ENCODE peak calls at places on chromosome 4, in eight cellular contexts. H, K, R, W, B, X, V and C are unnamed samples.

GRCh38 chr4:129498626-129499025 is 402.7 kb downstream of the C4orf33 start:
- DNase-seq in H (no peak), K (no peak), R (no peak), W (no peak), B (no peak), X (no peak), V (no peak), C (no peak)

GRCh38 chr4:174120446-174121142 is 162.9 kb downstream of the FBXO8 start:
- DNase-seq in H (peak), K (peak), R (peak), W (no peak), B (peak), X (peak), V (peak), C (no peak)

GRCh38 chr4:152460488-152460887 is 75.4 kb downstream of the FBXW7 start:
- DNase-seq in H (peak), K (no peak), R (peak), W (no peak), B (peak), X (no peak), V (no peak), C (no peak)

GRCh38 chr4:156390599-156391296 is 437.1 kb upstream of the CTSO start:
- DNase-seq in H (no peak), K (no peak), R (no peak), W (no peak), B (no peak), X (no peak), V (no peak), C (no peak)

GRCh38 chr4:30952526-30953219 is 232.5 kb downstream of the PCDH7 start:
- DNase-seq in H (no peak), K (no peak), R (no peak), W (no peak), B (peak), X (no peak), V (no peak), C (no peak)

GRCh38 chr4:72489267-72489666 is 79.8 kb downstream of the ADAMTS3 start:
- DNase-seq in H (no peak), K (no peak), R (no peak), W (no peak), B (peak), X (no peak), V (no peak), C (no peak)

GRCh38 chr4:10074767-10075105 is 41.9 kb downstream of the WDR1 start:
- DNase-seq in H (no peak), K (no peak), R (peak), W (no peak), B (peak), X (peak), V (no peak), C (peak)

GRCh38 chr4:40953253-40954118 is 203.7 kb downstream of the NSUN7 start:
- DNase-seq in H (no peak), K (no peak), R (no peak), W (no peak), B (no peak), X (no peak), V (no peak), C (no peak)

GRCh38 chr4:13963601-13964000 is 336.1 kb upstream of the BOD1L1 start:
- DNase-seq in H (no peak), K (no peak), R (no peak), W (no peak), B (no peak), X (no peak), V (no peak), C (no peak)

GRCh38 chr4:74625981-74626380 is 168.3 kb downstream of the BTC start:
- DNase-seq in H (no peak), K (no peak), R (no peak), W (no peak), B (no peak), X (no peak), V (no peak), C (no peak)

GRCh38 chr4:93814722-93815121 is 13.8 kb upstream of the ATOH1 start:
- DNase-seq in H (no peak), K (no peak), R (no peak), W (no peak), B (no peak), X (peak), V (no peak), C (no peak)

GRCh38 chr4:6953751-6954380 is 44.2 kb downstream of the TBC1D14 start:
- DNase-seq in H (no peak), K (peak), R (peak), W (peak), B (no peak), X (peak), V (peak), C (peak)

GRCh38 chr4:11404431-11404830 is 24.3 kb downstream of the HS3ST1 start:
- DNase-seq in H (no peak), K (no peak), R (no peak), W (no peak), B (no peak), X (no peak), V (no peak), C (no peak)

GRCh38 chr4:168879178-168879577 is 130.9 kb downstream of the CBR4 start:
- DNase-seq in H (no peak), K (no peak), R (no peak), W (no peak), B (no peak), X (no peak), V (no peak), C (no peak)

GRCh38 chr4:37389967-37390580 is 145.5 kb downstream of the NWD2 start:
- DNase-seq in H (peak), K (peak), R (peak), W (no peak), B (peak), X (no peak), V (no peak), C (no peak)

GRCh38 chr4:189143255-189143654 is 797.4 kb upstream of the FRG1 start:
- DNase-seq in H (no peak), K (no peak), R (no peak), W (no peak), B (peak), X (no peak), V (no peak), C (no peak)

GRCh38 chr4:156247470-156247869 is 293.8 kb upstream of the CTSO start:
- DNase-seq in H (no peak), K (no peak), R (no peak), W (no peak), B (no peak), X (no peak), V (no peak), C (no peak)

GRCh38 chr4:120922390-120923200 is at the start of gene PRDM5:
- DNase-seq in H (no peak), K (peak), R (no peak), W (no peak), B (peak), X (peak), V (peak), C (peak)
- TF ChIP-seq CTCF in H (no peak), K (peak), R (no peak), W (no peak), B (no peak), X (peak), V (peak), C (no peak)

GRCh38 chr4:153771058-153771457 is 11.2 kb upstream of the RNF175 start:
- DNase-seq in H (no peak), K (no peak), R (no peak), W (no peak), B (no peak), X (no peak), V (no peak), C (no peak)

GRCh38 chr4:153763404-153763803 is 3.6 kb upstream of the RNF175 start:
- DNase-seq in H (no peak), K (no peak), R (peak), W (no peak), B (no peak), X (no peak), V (no peak), C (no peak)

GRCh38 chr4:153764611-153765368 is 5.0 kb upstream of the RNF175 start:
- DNase-seq in H (no peak), K (no peak), R (no peak), W (no peak), B (no peak), X (no peak), V (no peak), C (no peak)

GRCh38 chr4:153766758-153767157 is 6.9 kb upstream of the RNF175 start:
- DNase-seq in H (no peak), K (no peak), R (no peak), W (no peak), B (no peak), X (no peak), V (no peak), C (no peak)

DNA sequence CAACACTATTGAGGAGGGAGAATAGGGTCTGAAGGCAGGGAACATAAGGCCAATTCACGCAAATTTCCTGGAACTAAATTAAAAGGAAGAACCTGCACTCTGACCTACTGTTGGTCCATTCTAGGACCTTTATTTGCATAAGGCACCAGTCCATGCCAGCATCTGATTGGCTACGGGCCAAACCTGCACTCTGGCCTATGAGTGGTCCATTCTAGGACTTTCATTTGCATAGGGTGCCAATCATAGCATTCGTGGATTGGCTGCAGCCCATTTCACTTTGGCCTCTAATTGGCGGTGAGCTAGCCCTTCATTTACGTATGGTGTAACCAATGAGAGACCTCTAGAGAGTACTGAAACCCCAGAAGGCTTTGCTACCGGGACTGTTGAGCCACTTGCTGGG is 6.0 kb upstream of the RNF175 start:
- DNase-seq in H (no peak), K (no peak), R (peak), W (no peak), B (no peak), X (no peak), V (no peak), C (no peak)
- TF ChIP-seq EP300 in H (no peak), K (no peak), R (no peak), W (no peak), B (no peak), X (no peak), V (no peak), C (no peak)

DNA sequence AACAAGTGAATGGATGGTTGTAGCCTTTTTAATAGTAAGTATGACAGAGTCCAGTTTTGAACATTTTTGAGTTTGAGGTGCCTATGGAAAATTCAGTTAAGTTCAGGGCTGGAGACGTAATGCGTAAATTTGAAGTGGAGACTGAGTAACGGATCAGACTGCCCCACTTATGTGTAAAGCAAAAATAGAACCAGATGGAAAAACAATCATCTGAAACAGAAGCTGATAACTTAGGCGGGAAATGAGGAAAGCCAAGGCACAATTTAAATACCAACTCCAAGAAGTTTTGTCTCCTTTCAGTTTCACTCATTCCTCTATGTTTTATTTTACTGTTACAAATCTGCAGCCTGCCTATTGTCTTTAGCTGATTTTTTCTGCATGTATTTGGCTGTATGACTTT is 1.2 kb downstream of the SGCB start:
- DNase-seq in H (no peak), K (no peak), R (no peak), W (no peak), B (no peak), X (no peak), V (no peak), C (no peak)
- H3K27ac ChIP-seq in H (no peak), K (no peak), R (no peak), W (no peak), B (no peak), X (no peak), V (peak), C (no peak)

GRCh38 chr4:139085141-139085540 is 69.6 kb downstream of the NOCT start:
- DNase-seq in H (peak), K (no peak), R (peak), W (no peak), B (peak), X (no peak), V (no peak), C (no peak)
- TF ChIP-seq CTCF in H (peak), K (peak), R (peak), W (no peak), B (peak), X (no peak), V (no peak), C (no peak)

GRCh38 chr4:164203476-164203875 is 550.5 kb upstream of the SMIM31 start:
- DNase-seq in H (no peak), K (no peak), R (no peak), W (no peak), B (no peak), X (no peak), V (no peak), C (no peak)

GRCh38 chr4:164210377-164210776 is 543.6 kb upstream of the SMIM31 start:
- DNase-seq in H (no peak), K (no peak), R (no peak), W (no peak), B (no peak), X (no peak), V (no peak), C (no peak)

GRCh38 chr4:164207460-164207859 is 546.5 kb upstream of the SMIM31 start:
- DNase-seq in H (no peak), K (no peak), R (no peak), W (no peak), B (no peak), X (no peak), V (no peak), C (no peak)

GRCh38 chr4:164204434-164204833 is 549.5 kb upstream of the SMIM31 start:
- DNase-seq in H (peak), K (no peak), R (no peak), W (no peak), B (peak), X (no peak), V (no peak), C (no peak)
- TF ChIP-seq EP300 in H (no peak), K (no peak), R (no peak), W (no peak), B (no peak), X (no peak), V (no peak), C (no peak)

GRCh38 chr4:120918092-120918491 is 4.4 kb downstream of the PRDM5 start:
- DNase-seq in H (no peak), K (peak), R (no peak), W (no peak), B (no peak), X (no peak), V (no peak), C (no peak)
- H3K27ac ChIP-seq in H (no peak), K (no peak), R (no peak), W (no peak), B (no peak), X (no peak), V (no peak), C (no peak)

DNA sequence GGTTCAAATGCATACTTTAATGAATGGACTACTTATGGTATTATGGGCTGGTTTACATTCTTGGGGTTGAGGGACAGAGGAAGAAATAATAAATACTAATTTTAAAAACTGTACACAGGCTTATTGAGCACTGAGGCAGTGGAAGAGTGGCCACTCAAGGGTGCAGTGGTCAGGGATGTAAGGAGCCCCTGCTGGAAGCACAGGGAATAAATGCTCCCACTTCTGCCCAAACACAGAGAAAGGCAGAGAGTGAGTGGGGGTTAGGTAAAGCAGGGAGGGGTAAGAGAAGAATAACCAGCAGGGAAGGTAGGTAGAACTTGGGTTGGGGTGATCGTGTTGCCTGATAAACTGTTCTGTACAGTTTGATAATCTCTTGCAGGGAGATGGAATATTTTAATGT is 60.0 kb downstream of the GAB1 start:
- DNase-seq in H (no peak), K (no peak), R (peak), W (no peak), B (no peak), X (no peak), V (no peak), C (no peak)
- TF ChIP-seq CTCF in H (no peak), K (peak), R (peak), W (no peak), B (no peak), X (no peak), V (no peak), C (no peak)